ENCODE peak calls at places on chromosome 2, in seven cellular contexts. One of them, this sample, is unnamed. For H3K27me3, the result is how much of the 10 kb centered on the place peaks cover.

GRCh38 chr2:211454684-211455083 is 898.3 kb downstream of the CPS1 start:
- DNase-seq in WERI-Rb-1: no peak
- DNase-seq in aorta: no peak
- DNase-seq in PC-9: no peak
- DNase-seq in IMR-90: no peak
- DNase-seq in CD4-positive, alpha-beta memory T cell: no peak
- DNase-seq in esophagus squamous epithelium: no peak
- DNase-seq in this sample: no peak

GRCh38 chr2:129748653-129749052 is 230.8 kb upstream of the RAB6C start:
- DNase-seq in WERI-Rb-1: peak
- DNase-seq in aorta: no peak
- DNase-seq in PC-9: no peak
- DNase-seq in IMR-90: no peak
- DNase-seq in CD4-positive, alpha-beta memory T cell: no peak
- DNase-seq in esophagus squamous epithelium: no peak
- DNase-seq in this sample: no peak

GRCh38 chr2:30385327-30385726 is 61.7 kb upstream of the LCLAT1 start:
- DNase-seq in WERI-Rb-1: no peak
- DNase-seq in aorta: no peak
- DNase-seq in PC-9: peak
- DNase-seq in IMR-90: peak
- DNase-seq in CD4-positive, alpha-beta memory T cell: no peak
- DNase-seq in esophagus squamous epithelium: no peak
- DNase-seq in this sample: peak

GRCh38 chr2:148720501-148720998 is 76.0 kb downstream of the EPC2 start:
- DNase-seq in WERI-Rb-1: no peak
- DNase-seq in aorta: no peak
- DNase-seq in PC-9: no peak
- DNase-seq in IMR-90: peak
- DNase-seq in CD4-positive, alpha-beta memory T cell: no peak
- DNase-seq in esophagus squamous epithelium: no peak
- DNase-seq in this sample: no peak

GRCh38 chr2:17918789-17919188 is 40.3 kb downstream of the KCNS3 start:
- DNase-seq in WERI-Rb-1: no peak
- DNase-seq in aorta: no peak
- DNase-seq in PC-9: no peak
- DNase-seq in IMR-90: peak
- DNase-seq in CD4-positive, alpha-beta memory T cell: no peak
- DNase-seq in esophagus squamous epithelium: no peak
- DNase-seq in this sample: no peak

GRCh38 chr2:239360421-239361310 is 40.2 kb downstream of the HDAC4 start:
- DNase-seq in WERI-Rb-1: no peak
- DNase-seq in aorta: no peak
- DNase-seq in PC-9: no peak
- DNase-seq in IMR-90: no peak
- DNase-seq in CD4-positive, alpha-beta memory T cell: no peak
- DNase-seq in esophagus squamous epithelium: no peak
- DNase-seq in this sample: no peak

GRCh38 chr2:172350844-172351480 is 76.4 kb upstream of the ITGA6 start:
- DNase-seq in WERI-Rb-1: no peak
- DNase-seq in aorta: peak
- DNase-seq in PC-9: no peak
- DNase-seq in IMR-90: no peak
- DNase-seq in CD4-positive, alpha-beta memory T cell: no peak
- DNase-seq in esophagus squamous epithelium: no peak
- DNase-seq in this sample: no peak

GRCh38 chr2:100053499-100053898 is 88.9 kb downstream of the AFF3 start:
- DNase-seq in WERI-Rb-1: peak
- DNase-seq in aorta: no peak
- DNase-seq in PC-9: no peak
- DNase-seq in IMR-90: no peak
- DNase-seq in CD4-positive, alpha-beta memory T cell: no peak
- DNase-seq in esophagus squamous epithelium: no peak
- DNase-seq in this sample: no peak

GRCh38 chr2:98446850-98447249 is 2.2 kb downstream of the INPP4A start:
- DNase-seq in WERI-Rb-1: no peak
- DNase-seq in aorta: no peak
- DNase-seq in PC-9: no peak
- DNase-seq in IMR-90: no peak
- DNase-seq in CD4-positive, alpha-beta memory T cell: no peak
- DNase-seq in esophagus squamous epithelium: no peak
- DNase-seq in this sample: no peak

GRCh38 chr2:162256621-162257020 is 13.4 kb upstream of the FAP start:
- DNase-seq in WERI-Rb-1: no peak
- DNase-seq in aorta: no peak
- DNase-seq in PC-9: no peak
- DNase-seq in IMR-90: peak
- DNase-seq in CD4-positive, alpha-beta memory T cell: no peak
- DNase-seq in esophagus squamous epithelium: no peak
- DNase-seq in this sample: no peak

GRCh38 chr2:113114996-113115395 is 12.4 kb upstream of the IL1RN start:
- DNase-seq in WERI-Rb-1: no peak
- DNase-seq in aorta: no peak
- DNase-seq in PC-9: no peak
- DNase-seq in IMR-90: no peak
- DNase-seq in CD4-positive, alpha-beta memory T cell: no peak
- DNase-seq in esophagus squamous epithelium: no peak
- DNase-seq in this sample: no peak

GRCh38 chr2:237064203-237065061 is 21.3 kb upstream of the COPS8 start:
- DNase-seq in WERI-Rb-1: peak
- DNase-seq in aorta: no peak
- DNase-seq in PC-9: no peak
- DNase-seq in IMR-90: no peak
- DNase-seq in CD4-positive, alpha-beta memory T cell: no peak
- DNase-seq in esophagus squamous epithelium: no peak
- DNase-seq in this sample: no peak

GRCh38 chr2:55391155-55391554 is 28.5 kb downstream of the CCDC88A start:
- DNase-seq in WERI-Rb-1: no peak
- DNase-seq in aorta: no peak
- DNase-seq in PC-9: no peak
- DNase-seq in IMR-90: no peak
- DNase-seq in CD4-positive, alpha-beta memory T cell: no peak
- DNase-seq in esophagus squamous epithelium: no peak
- DNase-seq in this sample: no peak

DNA sequence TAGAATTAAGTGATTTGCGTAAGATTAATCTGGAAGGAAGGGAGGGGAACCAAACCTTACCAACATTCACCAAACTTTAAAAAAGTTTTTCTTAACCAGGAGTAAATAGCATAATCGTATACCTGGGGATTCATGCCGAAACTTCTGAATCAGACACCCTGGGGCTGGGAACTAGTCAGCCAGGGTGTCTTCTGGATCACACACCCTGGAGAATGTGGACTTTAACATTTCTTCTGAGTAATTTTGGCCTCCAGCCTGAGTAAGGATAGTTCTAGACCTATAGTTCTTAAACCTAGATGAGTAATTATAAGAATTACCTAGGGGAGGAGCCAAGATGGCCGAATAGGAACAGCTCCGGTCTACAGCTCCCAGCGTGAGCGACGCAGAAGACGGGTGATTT is 44.1 kb upstream of the MEIS1 start:
- DNase-seq in WERI-Rb-1: no peak
- DNase-seq in aorta: no peak
- DNase-seq in PC-9: no peak
- DNase-seq in IMR-90: no peak
- DNase-seq in CD4-positive, alpha-beta memory T cell: no peak
- DNase-seq in esophagus squamous epithelium: no peak
- DNase-seq in this sample: no peak
- H3K27ac ChIP-seq in WERI-Rb-1: no peak
- H3K27ac ChIP-seq in aorta: no peak
- H3K27ac ChIP-seq in PC-9: peak
- H3K27ac ChIP-seq in IMR-90: no peak
- H3K27ac ChIP-seq in CD4-positive, alpha-beta memory T cell: no peak
- H3K27ac ChIP-seq in esophagus squamous epithelium: peak
- H3K27ac ChIP-seq in this sample: no peak

GRCh38 chr2:67255933-67256615 is 141.1 kb upstream of the ETAA1 start:
- DNase-seq in WERI-Rb-1: no peak
- DNase-seq in aorta: no peak
- DNase-seq in PC-9: no peak
- DNase-seq in IMR-90: peak
- DNase-seq in CD4-positive, alpha-beta memory T cell: no peak
- DNase-seq in esophagus squamous epithelium: no peak
- DNase-seq in this sample: peak

GRCh38 chr2:67256892-67257291 is 140.2 kb upstream of the ETAA1 start:
- DNase-seq in WERI-Rb-1: no peak
- DNase-seq in aorta: no peak
- DNase-seq in PC-9: no peak
- DNase-seq in IMR-90: peak
- DNase-seq in CD4-positive, alpha-beta memory T cell: no peak
- DNase-seq in esophagus squamous epithelium: no peak
- DNase-seq in this sample: peak

GRCh38 chr2:67259581-67260347 is 137.4 kb upstream of the ETAA1 start:
- DNase-seq in WERI-Rb-1: no peak
- DNase-seq in aorta: peak
- DNase-seq in PC-9: peak
- DNase-seq in IMR-90: peak
- DNase-seq in CD4-positive, alpha-beta memory T cell: no peak
- DNase-seq in esophagus squamous epithelium: no peak
- DNase-seq in this sample: peak

DNA sequence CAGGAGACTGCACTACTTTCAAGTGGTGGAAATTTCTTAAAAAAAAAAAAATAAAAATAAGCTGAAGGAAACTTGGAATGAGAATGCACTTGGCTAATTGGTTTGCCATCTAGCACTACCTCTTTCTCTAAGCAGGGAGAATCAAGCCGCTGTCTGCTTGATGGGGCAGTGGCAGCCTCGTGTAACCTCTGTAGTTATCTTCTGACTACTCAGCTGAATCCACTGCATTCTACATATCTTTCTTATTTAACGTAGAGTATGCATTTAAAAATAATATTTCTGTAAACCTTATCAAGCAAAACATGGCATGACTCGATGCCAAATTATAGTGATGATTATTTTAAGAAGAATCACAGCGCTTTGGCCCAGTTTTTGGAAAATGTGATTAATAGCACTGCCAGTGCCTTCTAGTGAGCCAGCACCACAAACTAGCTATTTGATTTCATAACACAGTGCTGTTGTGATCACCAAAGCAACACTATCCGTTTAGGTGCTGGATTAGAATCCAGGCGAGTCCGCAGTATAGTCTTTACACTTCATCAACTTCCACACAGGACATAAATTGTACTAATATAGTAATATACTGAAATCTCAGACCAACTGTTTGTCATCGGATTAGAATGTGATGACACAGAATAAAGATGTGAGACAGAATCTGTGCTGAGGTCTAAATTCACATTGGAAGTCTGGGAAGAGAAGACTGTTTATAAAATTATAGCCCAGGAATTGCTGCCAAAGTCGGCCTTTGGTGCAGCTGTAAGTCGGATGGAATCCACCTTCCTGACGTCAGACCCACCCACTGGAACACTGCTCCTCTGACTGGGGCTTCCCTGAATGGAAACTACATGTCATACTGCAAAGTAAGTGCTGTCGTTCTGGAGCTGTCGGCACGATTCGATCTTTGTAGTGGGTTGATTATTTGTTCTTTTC is 136.5 kb upstream of the ETAA1 start:
- DNase-seq in WERI-Rb-1: no peak
- DNase-seq in aorta: peak
- DNase-seq in PC-9: no peak
- DNase-seq in IMR-90: peak
- DNase-seq in CD4-positive, alpha-beta memory T cell: no peak
- DNase-seq in esophagus squamous epithelium: no peak
- DNase-seq in this sample: peak
- H3K27me3 ChIP-seq in WERI-Rb-1: under half
- H3K27me3 ChIP-seq in aorta: under half
- H3K27me3 ChIP-seq in PC-9: under half
- H3K27me3 ChIP-seq in IMR-90: under half
- H3K27me3 ChIP-seq in CD4-positive, alpha-beta memory T cell: under half
- H3K27me3 ChIP-seq in esophagus squamous epithelium: under half
- H3K27me3 ChIP-seq in this sample: under half

GRCh38 chr2:180125245-180125962 is 118.3 kb upstream of the CWC22 start:
- DNase-seq in WERI-Rb-1: peak
- DNase-seq in aorta: peak
- DNase-seq in PC-9: peak
- DNase-seq in IMR-90: peak
- DNase-seq in CD4-positive, alpha-beta memory T cell: peak
- DNase-seq in esophagus squamous epithelium: no peak
- DNase-seq in this sample: peak

GRCh38 chr2:180124273-180124881 is 117.3 kb upstream of the CWC22 start:
- DNase-seq in WERI-Rb-1: no peak
- DNase-seq in aorta: no peak
- DNase-seq in PC-9: peak
- DNase-seq in IMR-90: peak
- DNase-seq in CD4-positive, alpha-beta memory T cell: peak
- DNase-seq in esophagus squamous epithelium: no peak
- DNase-seq in this sample: peak

GRCh38 chr2:180128861-180129260 is 121.8 kb upstream of the CWC22 start:
- DNase-seq in WERI-Rb-1: no peak
- DNase-seq in aorta: no peak
- DNase-seq in PC-9: no peak
- DNase-seq in IMR-90: no peak
- DNase-seq in CD4-positive, alpha-beta memory T cell: no peak
- DNase-seq in esophagus squamous epithelium: no peak
- DNase-seq in this sample: no peak

DNA sequence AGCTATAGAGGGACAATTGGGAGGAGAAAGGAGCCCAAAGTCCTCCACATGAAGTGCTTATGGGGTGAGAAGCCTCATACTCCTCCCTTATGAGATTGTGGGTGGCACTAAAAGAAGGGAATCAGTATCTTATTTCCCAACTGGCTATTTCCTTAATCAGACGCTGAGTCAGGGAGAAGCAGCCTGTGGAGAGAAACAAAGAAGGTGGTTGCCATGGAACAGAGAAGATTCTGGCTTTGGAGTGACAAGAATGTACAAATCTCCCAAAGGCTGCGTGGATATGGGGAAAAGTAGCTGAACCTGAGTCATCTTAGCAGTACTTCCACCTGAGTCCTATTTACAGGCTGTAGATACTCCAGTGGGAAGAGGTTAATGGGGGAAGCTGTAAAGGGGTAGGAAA is 115.8 kb upstream of the CWC22 start:
- DNase-seq in WERI-Rb-1: no peak
- DNase-seq in aorta: no peak
- DNase-seq in PC-9: no peak
- DNase-seq in IMR-90: peak
- DNase-seq in CD4-positive, alpha-beta memory T cell: no peak
- DNase-seq in esophagus squamous epithelium: no peak
- DNase-seq in this sample: peak
- H3K27ac ChIP-seq in WERI-Rb-1: no peak
- H3K27ac ChIP-seq in aorta: no peak
- H3K27ac ChIP-seq in PC-9: no peak
- H3K27ac ChIP-seq in IMR-90: no peak
- H3K27ac ChIP-seq in CD4-positive, alpha-beta memory T cell: no peak
- H3K27ac ChIP-seq in esophagus squamous epithelium: no peak
- H3K27ac ChIP-seq in this sample: no peak

GRCh38 chr2:222283634-222284033 is 15.2 kb downstream of the PAX3 start:
- DNase-seq in WERI-Rb-1: peak
- DNase-seq in aorta: no peak
- DNase-seq in PC-9: no peak
- DNase-seq in IMR-90: no peak
- DNase-seq in CD4-positive, alpha-beta memory T cell: no peak
- DNase-seq in esophagus squamous epithelium: no peak
- DNase-seq in this sample: no peak

GRCh38 chr2:222284466-222284865 is 14.3 kb downstream of the PAX3 start:
- DNase-seq in WERI-Rb-1: peak
- DNase-seq in aorta: no peak
- DNase-seq in PC-9: no peak
- DNase-seq in IMR-90: no peak
- DNase-seq in CD4-positive, alpha-beta memory T cell: no peak
- DNase-seq in esophagus squamous epithelium: no peak
- DNase-seq in this sample: no peak

GRCh38 chr2:222281495-222281894 is 17.3 kb downstream of the PAX3 start:
- DNase-seq in WERI-Rb-1: no peak
- DNase-seq in aorta: no peak
- DNase-seq in PC-9: no peak
- DNase-seq in IMR-90: no peak
- DNase-seq in CD4-positive, alpha-beta memory T cell: no peak
- DNase-seq in esophagus squamous epithelium: no peak
- DNase-seq in this sample: no peak

GRCh38 chr2:222280795-222281194 is 18.0 kb downstream of the PAX3 start:
- DNase-seq in WERI-Rb-1: no peak
- DNase-seq in aorta: no peak
- DNase-seq in PC-9: no peak
- DNase-seq in IMR-90: no peak
- DNase-seq in CD4-positive, alpha-beta memory T cell: no peak
- DNase-seq in esophagus squamous epithelium: no peak
- DNase-seq in this sample: no peak
- H3K27me3 ChIP-seq in WERI-Rb-1: under half
- H3K27me3 ChIP-seq in aorta: under half
- H3K27me3 ChIP-seq in PC-9: half or more
- H3K27me3 ChIP-seq in IMR-90: under half
- H3K27me3 ChIP-seq in CD4-positive, alpha-beta memory T cell: under half
- H3K27me3 ChIP-seq in esophagus squamous epithelium: under half
- H3K27me3 ChIP-seq in this sample: under half